ENCODE peak calls at places on chromosomes 16 and 17, in seven cellular contexts. One of them, this sample, is unnamed.
A peak's percentile ranks its signal among the peaks of the same experiment; 100 is the strongest.

GRCh38 chr16:1787056-1787321 is 4.2 kb downstream of the NUBP2 start:
- DNase-seq in cardiac muscle cell: no peak
- DNase-seq in left lung: no peak
- DNase-seq in CD8-positive, alpha-beta T cell: no peak
- DNase-seq in prostate gland: no peak
- DNase-seq in esophagus squamous epithelium: no peak
- DNase-seq in thoracic aorta: no peak
- DNase-seq in this sample: no peak

GRCh38 chr17:1469231-1469852 is 13.3 kb upstream of the CRK start:
- DNase-seq in cardiac muscle cell: peak; percentile 50
- DNase-seq in left lung: peak; percentile 36
- DNase-seq in CD8-positive, alpha-beta T cell: no peak
- DNase-seq in prostate gland: no peak
- DNase-seq in esophagus squamous epithelium: no peak
- DNase-seq in thoracic aorta: no peak
- DNase-seq in this sample: no peak

GRCh38 chr17:81802856-81803643 is 900 bp upstream of the GCGR start:
- DNase-seq in cardiac muscle cell: no peak
- DNase-seq in left lung: no peak
- DNase-seq in CD8-positive, alpha-beta T cell: no peak
- DNase-seq in prostate gland: no peak
- DNase-seq in esophagus squamous epithelium: no peak
- DNase-seq in thoracic aorta: no peak
- DNase-seq in this sample: no peak

GRCh38 chr16:65733706-65734105 is 611.8 kb upstream of the CDH11 start:
- DNase-seq in cardiac muscle cell: no peak
- DNase-seq in left lung: no peak
- DNase-seq in CD8-positive, alpha-beta T cell: no peak
- DNase-seq in prostate gland: no peak
- DNase-seq in esophagus squamous epithelium: no peak
- DNase-seq in thoracic aorta: no peak
- DNase-seq in this sample: no peak

GRCh38 chr16:57053206-57053605 is 39.2 kb upstream of the CPNE2 start:
- DNase-seq in cardiac muscle cell: no peak
- DNase-seq in left lung: no peak
- DNase-seq in CD8-positive, alpha-beta T cell: no peak
- DNase-seq in prostate gland: no peak
- DNase-seq in esophagus squamous epithelium: no peak
- DNase-seq in thoracic aorta: no peak
- DNase-seq in this sample: no peak

GRCh38 chr17:43784068-43784467 is 3.8 kb downstream of the CFAP97D1 start:
- DNase-seq in cardiac muscle cell: no peak
- DNase-seq in left lung: no peak
- DNase-seq in CD8-positive, alpha-beta T cell: no peak
- DNase-seq in prostate gland: no peak
- DNase-seq in esophagus squamous epithelium: no peak
- DNase-seq in thoracic aorta: no peak
- DNase-seq in this sample: no peak

GRCh38 chr17:29121442-29121841 is 58.8 kb downstream of the MYO18A start:
- DNase-seq in cardiac muscle cell: no peak
- DNase-seq in left lung: peak; percentile 66
- DNase-seq in CD8-positive, alpha-beta T cell: no peak
- DNase-seq in prostate gland: no peak
- DNase-seq in esophagus squamous epithelium: no peak
- DNase-seq in thoracic aorta: no peak
- DNase-seq in this sample: no peak

GRCh38 chr16:89476379-89476778 is 14.0 kb downstream of the ANKRD11 start:
- DNase-seq in cardiac muscle cell: no peak
- DNase-seq in left lung: no peak
- DNase-seq in CD8-positive, alpha-beta T cell: no peak
- DNase-seq in prostate gland: peak; percentile 68
- DNase-seq in esophagus squamous epithelium: no peak
- DNase-seq in thoracic aorta: no peak
- DNase-seq in this sample: no peak

GRCh38 chr17:61307905-61308886 is 91.4 kb upstream of the TBX2 start:
- DNase-seq in cardiac muscle cell: peak; percentile 91
- DNase-seq in left lung: no peak
- DNase-seq in CD8-positive, alpha-beta T cell: no peak
- DNase-seq in prostate gland: no peak
- DNase-seq in esophagus squamous epithelium: no peak
- DNase-seq in thoracic aorta: no peak
- DNase-seq in this sample: no peak

GRCh38 chr17:43010667-43011308 is 4.2 kb downstream of the IFI35 start:
- DNase-seq in cardiac muscle cell: no peak
- DNase-seq in left lung: no peak
- DNase-seq in CD8-positive, alpha-beta T cell: no peak
- DNase-seq in prostate gland: no peak
- DNase-seq in esophagus squamous epithelium: no peak
- DNase-seq in thoracic aorta: no peak
- DNase-seq in this sample: no peak

GRCh38 chr17:50542795-50543774 is 3.9 kb upstream of the SPATA20 start:
- DNase-seq in cardiac muscle cell: no peak
- DNase-seq in left lung: peak; percentile 84
- DNase-seq in CD8-positive, alpha-beta T cell: no peak
- DNase-seq in prostate gland: peak; percentile 89
- DNase-seq in esophagus squamous epithelium: no peak
- DNase-seq in thoracic aorta: no peak
- DNase-seq in this sample: no peak

GRCh38 chr16:78985736-78986605 is 614.6 kb downstream of the MAF start:
- DNase-seq in cardiac muscle cell: no peak
- DNase-seq in left lung: no peak
- DNase-seq in CD8-positive, alpha-beta T cell: no peak
- DNase-seq in prostate gland: no peak
- DNase-seq in esophagus squamous epithelium: no peak
- DNase-seq in thoracic aorta: no peak
- DNase-seq in this sample: no peak

GRCh38 chr16:57628008-57628781 is at the start of gene ADGRG1:
- DNase-seq in cardiac muscle cell: peak; percentile 97
- DNase-seq in left lung: peak; percentile 79
- DNase-seq in CD8-positive, alpha-beta T cell: peak; percentile 31
- DNase-seq in prostate gland: peak; percentile 70
- DNase-seq in esophagus squamous epithelium: peak; percentile 22
- DNase-seq in thoracic aorta: peak; percentile 57
- DNase-seq in this sample: no peak

GRCh38 chr16:50303605-50304466 is 37.5 kb downstream of the ADCY7 start:
- DNase-seq in cardiac muscle cell: peak; percentile 91
- DNase-seq in left lung: peak; percentile 82
- DNase-seq in CD8-positive, alpha-beta T cell: no peak
- DNase-seq in prostate gland: no peak
- DNase-seq in esophagus squamous epithelium: no peak
- DNase-seq in thoracic aorta: no peak
- DNase-seq in this sample: no peak
- H3K27ac ChIP-seq in cardiac muscle cell: no peak overlapping the region
- H3K27ac ChIP-seq in left lung: peak overlapping the region; percentile 53
- H3K27ac ChIP-seq in CD8-positive, alpha-beta T cell: no peak overlapping the region
- H3K27ac ChIP-seq in prostate gland: no peak overlapping the region
- H3K27ac ChIP-seq in esophagus squamous epithelium: no peak overlapping the region
- H3K27ac ChIP-seq in thoracic aorta: no peak overlapping the region
- H3K27ac ChIP-seq in this sample: peak overlapping the region; percentile 21

DNA sequence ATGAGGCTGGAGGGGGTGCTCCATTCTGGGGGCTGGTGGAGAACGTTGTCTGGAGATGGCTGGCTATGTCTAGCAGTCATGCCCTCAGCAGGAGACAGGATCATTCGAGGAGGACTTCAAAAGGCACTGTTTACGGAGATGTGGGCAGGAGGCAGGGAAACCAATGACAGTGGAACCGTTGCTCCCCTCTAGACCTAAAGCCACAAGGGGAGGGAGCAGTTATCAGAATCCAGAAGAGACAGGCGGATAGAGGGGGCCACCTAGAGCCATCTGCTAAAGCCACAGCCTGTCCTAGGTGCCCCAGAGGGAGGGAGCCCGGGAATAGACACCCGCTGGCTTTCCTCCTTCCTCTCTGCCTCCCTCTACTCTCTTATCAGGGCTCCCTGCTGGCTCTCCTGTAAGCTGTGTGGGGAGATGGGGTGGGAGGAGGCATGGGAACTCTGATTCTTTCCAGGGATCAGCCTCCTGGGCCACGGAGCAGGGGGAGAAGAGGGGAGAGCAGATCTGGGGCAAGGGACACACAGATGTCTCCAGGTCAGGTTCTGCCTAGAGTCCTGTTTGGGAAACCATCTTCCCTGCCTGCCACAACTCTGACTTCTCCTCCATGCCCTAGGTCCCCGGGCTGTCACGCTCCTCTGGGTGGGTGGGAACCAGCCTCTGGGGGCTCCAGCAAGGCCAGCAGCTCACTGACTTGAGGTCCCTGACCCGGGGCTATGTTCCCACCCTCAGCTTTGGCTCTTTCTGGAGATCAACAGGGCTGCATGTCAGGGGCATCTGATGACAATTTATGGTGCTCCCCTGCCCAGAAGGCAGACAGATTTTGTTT is 42.3 kb downstream of the IRX3 start:
- DNase-seq in cardiac muscle cell: no peak
- DNase-seq in left lung: no peak
- DNase-seq in CD8-positive, alpha-beta T cell: no peak
- DNase-seq in prostate gland: no peak
- DNase-seq in esophagus squamous epithelium: no peak
- DNase-seq in thoracic aorta: no peak
- DNase-seq in this sample: no peak
- TF ChIP-seq CTCF in cardiac muscle cell: no peak
- TF ChIP-seq CTCF in left lung: no peak
- TF ChIP-seq CTCF in CD8-positive, alpha-beta T cell: no peak
- TF ChIP-seq CTCF in prostate gland: no peak
- TF ChIP-seq CTCF in esophagus squamous epithelium: no peak
- TF ChIP-seq CTCF in thoracic aorta: no peak
- TF ChIP-seq CTCF in this sample: no peak

DNA sequence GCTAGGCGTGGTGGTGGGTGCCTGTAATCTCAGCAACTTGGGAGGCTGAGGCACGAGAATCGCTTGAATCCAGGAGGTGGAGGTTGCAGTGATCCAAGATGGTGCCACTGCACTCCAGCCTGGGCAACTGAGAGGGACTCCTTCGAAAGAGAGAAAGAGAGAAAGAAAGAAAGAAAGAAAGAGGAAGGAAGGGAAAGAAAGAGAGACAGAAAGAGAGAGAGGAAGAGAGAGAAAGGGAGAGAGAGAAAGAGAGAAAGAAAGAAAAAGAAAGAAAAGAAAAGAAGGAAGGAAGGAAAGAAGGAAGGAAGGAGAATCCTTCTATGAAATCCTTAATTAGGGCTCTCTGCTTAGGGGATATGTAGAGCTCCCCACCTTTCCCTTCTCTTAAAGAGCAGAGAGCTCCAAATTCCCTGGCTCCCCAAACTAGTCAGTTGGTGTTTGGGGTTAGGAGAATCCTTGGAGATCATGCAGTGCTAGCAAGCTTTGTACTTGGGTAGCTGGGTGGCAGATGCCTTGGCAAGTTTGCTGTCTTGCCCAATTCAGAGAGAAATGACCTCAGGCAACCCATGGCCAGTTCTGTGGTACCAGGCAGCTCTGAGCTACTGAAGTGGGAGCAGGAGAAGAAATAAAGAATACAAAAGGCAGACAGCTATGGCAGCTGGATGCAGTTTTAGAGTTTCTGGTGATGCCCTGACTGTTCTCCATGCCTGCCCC is 8.9 kb upstream of the HOXB13 start:
- DNase-seq in cardiac muscle cell: no peak
- DNase-seq in left lung: no peak
- DNase-seq in CD8-positive, alpha-beta T cell: no peak
- DNase-seq in prostate gland: no peak
- DNase-seq in esophagus squamous epithelium: no peak
- DNase-seq in thoracic aorta: no peak
- DNase-seq in this sample: no peak
- H3K27me3 ChIP-seq in cardiac muscle cell: peaks cover 100% of the 10 kb centered on the region
- H3K27me3 ChIP-seq in left lung: peaks cover 98% of the 10 kb centered on the region
- H3K27me3 ChIP-seq in CD8-positive, alpha-beta T cell: peaks cover 68% of the 10 kb centered on the region
- H3K27me3 ChIP-seq in prostate gland: no peaks in the 10 kb centered on the region
- H3K27me3 ChIP-seq in esophagus squamous epithelium: peaks cover 18% of the 10 kb centered on the region
- H3K27me3 ChIP-seq in thoracic aorta: peaks cover 21% of the 10 kb centered on the region
- H3K27me3 ChIP-seq in this sample: peaks cover 97% of the 10 kb centered on the region

DNA sequence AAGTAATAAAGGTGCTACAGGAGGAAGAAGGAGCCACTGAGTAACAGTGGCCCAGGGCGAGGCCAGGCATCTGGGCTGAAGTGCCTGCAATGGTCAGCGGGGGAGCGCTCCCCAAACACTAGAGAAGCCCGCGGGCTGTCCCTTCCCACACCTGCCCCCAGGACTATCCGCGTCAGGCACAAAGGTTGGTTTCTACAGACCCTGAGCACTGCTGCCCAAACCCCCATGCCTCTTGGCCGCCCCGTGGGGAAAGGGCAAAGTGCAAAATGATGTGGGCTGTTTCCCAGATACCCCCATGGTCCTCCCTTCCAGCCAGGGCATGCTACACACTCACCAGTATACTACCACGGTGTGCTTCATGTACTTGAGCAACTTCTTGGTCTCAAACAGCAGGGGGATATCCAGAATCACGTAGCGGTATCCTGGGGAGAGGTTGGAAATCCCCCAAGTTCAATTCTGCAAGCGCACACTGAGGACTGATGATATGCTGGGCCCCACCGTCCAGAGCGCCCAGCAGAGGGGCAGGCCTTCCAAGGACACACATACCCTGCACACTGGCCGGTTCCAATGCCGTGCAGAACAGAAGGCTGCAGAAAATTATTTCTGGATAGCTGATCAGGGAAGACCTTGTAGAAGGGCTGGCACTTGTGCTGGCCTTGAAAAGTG is 21.5 kb downstream of the DCAKD start:
- DNase-seq in cardiac muscle cell: no peak
- DNase-seq in left lung: no peak
- DNase-seq in CD8-positive, alpha-beta T cell: no peak
- DNase-seq in prostate gland: no peak
- DNase-seq in esophagus squamous epithelium: no peak
- DNase-seq in thoracic aorta: no peak
- DNase-seq in this sample: no peak
- H3K27ac ChIP-seq in cardiac muscle cell: no peak overlapping the region
- H3K27ac ChIP-seq in left lung: no peak overlapping the region
- H3K27ac ChIP-seq in CD8-positive, alpha-beta T cell: no peak overlapping the region
- H3K27ac ChIP-seq in prostate gland: no peak overlapping the region
- H3K27ac ChIP-seq in esophagus squamous epithelium: no peak overlapping the region
- H3K27ac ChIP-seq in thoracic aorta: no peak overlapping the region
- H3K27ac ChIP-seq in this sample: no peak overlapping the region

DNA sequence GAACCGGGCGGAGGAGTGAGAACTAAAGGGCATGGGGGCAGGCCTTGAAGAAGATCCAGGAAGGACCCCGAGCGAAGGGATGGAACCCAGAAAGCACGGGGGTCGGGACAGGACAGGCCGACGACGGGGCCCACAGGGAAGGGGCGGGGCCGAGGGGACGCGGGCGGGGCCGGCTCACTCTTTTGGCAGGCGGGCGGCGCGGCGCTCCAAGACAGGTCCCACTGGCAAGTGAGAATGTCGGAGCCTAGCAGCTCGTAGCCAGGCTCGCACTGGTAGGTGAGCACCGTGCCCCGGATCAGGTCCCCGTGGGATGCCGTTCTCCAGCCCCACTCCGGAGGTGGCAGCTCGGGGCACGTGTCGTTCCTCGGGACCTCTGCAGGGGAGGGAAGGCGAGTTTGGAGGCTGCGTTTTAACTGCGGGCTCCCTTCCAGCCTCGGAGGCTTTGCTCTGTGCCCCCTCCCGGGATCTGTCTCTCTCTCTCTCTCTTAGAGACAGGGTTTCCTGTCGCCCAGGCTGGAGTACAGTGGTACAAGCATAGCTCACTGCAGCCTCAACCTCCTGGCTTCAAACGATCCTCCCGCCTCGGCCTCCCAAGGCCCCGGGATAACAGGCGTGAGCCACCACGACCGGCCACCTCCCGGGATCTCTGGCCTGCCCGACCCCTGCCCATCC is 13.7 kb upstream of the CDIPT start:
- DNase-seq in cardiac muscle cell: no peak
- DNase-seq in left lung: no peak
- DNase-seq in CD8-positive, alpha-beta T cell: peak; percentile 38
- DNase-seq in prostate gland: no peak
- DNase-seq in esophagus squamous epithelium: no peak
- DNase-seq in thoracic aorta: no peak
- DNase-seq in this sample: peak; percentile 31
- TF ChIP-seq CTCF in cardiac muscle cell: no peak
- TF ChIP-seq CTCF in left lung: no peak
- TF ChIP-seq CTCF in CD8-positive, alpha-beta T cell: no peak
- TF ChIP-seq CTCF in prostate gland: no peak
- TF ChIP-seq CTCF in esophagus squamous epithelium: no peak
- TF ChIP-seq CTCF in thoracic aorta: no peak
- TF ChIP-seq CTCF in this sample: no peak

GRCh38 chr17:79648181-79648831 is 37.5 kb upstream of the RBFOX3 start:
- DNase-seq in cardiac muscle cell: no peak
- DNase-seq in left lung: no peak
- DNase-seq in CD8-positive, alpha-beta T cell: peak; percentile 0
- DNase-seq in prostate gland: peak; percentile 1
- DNase-seq in esophagus squamous epithelium: no peak
- DNase-seq in thoracic aorta: no peak
- DNase-seq in this sample: no peak
- H3K27me3 ChIP-seq in cardiac muscle cell: peaks cover 31% of the 10 kb centered on the region
- H3K27me3 ChIP-seq in left lung: no peaks in the 10 kb centered on the region
- H3K27me3 ChIP-seq in CD8-positive, alpha-beta T cell: no peaks in the 10 kb centered on the region
- H3K27me3 ChIP-seq in prostate gland: no peaks in the 10 kb centered on the region
- H3K27me3 ChIP-seq in esophagus squamous epithelium: no peaks in the 10 kb centered on the region
- H3K27me3 ChIP-seq in thoracic aorta: no peaks in the 10 kb centered on the region
- H3K27me3 ChIP-seq in this sample: peaks cover 10% of the 10 kb centered on the region

This sample was measured in CD4-positive, alpha-beta T cell.